ENCODE peak calls at places on chromosomes 2 and 18, in ten cellular contexts. One of them, this sample, is unnamed.
A peak's percentile ranks its signal among the peaks of the same experiment; 100 is the strongest.

GRCh38 chr2:171081649-171082111 is 79.0 kb downstream of the TLK1 start:
- DNase-seq in IMR-90: no peak
- DNase-seq in K562: no peak
- DNase-seq in HCT116: no peak
- DNase-seq in PC-9: no peak
- DNase-seq in neuronal stem cell: no peak
- DNase-seq in neural progenitor cell: peak; percentile 4
- DNase-seq in osteoblast: no peak
- DNase-seq in GM23248: no peak
- DNase-seq in GM23338: no peak
- DNase-seq in this sample: no peak

GRCh38 chr2:8575810-8576423 is 105.9 kb upstream of the ID2 start:
- DNase-seq in IMR-90: no peak
- DNase-seq in K562: no peak
- DNase-seq in HCT116: no peak
- DNase-seq in PC-9: no peak
- DNase-seq in neuronal stem cell: no peak
- DNase-seq in neural progenitor cell: no peak
- DNase-seq in osteoblast: no peak
- DNase-seq in GM23248: no peak
- DNase-seq in GM23338: no peak
- DNase-seq in this sample: no peak

GRCh38 chr2:64396551-64396950 is 57.4 kb upstream of the LGALSL start:
- DNase-seq in IMR-90: no peak
- DNase-seq in K562: no peak
- DNase-seq in HCT116: no peak
- DNase-seq in PC-9: no peak
- DNase-seq in neuronal stem cell: no peak
- DNase-seq in neural progenitor cell: peak; percentile 22
- DNase-seq in osteoblast: no peak
- DNase-seq in GM23248: no peak
- DNase-seq in GM23338: no peak
- DNase-seq in this sample: no peak

GRCh38 chr2:168149431-168149830 is 98.0 kb downstream of the STK39 start:
- DNase-seq in IMR-90: peak; percentile 24
- DNase-seq in K562: no peak
- DNase-seq in HCT116: no peak
- DNase-seq in PC-9: no peak
- DNase-seq in neuronal stem cell: no peak
- DNase-seq in neural progenitor cell: no peak
- DNase-seq in osteoblast: no peak
- DNase-seq in GM23248: no peak
- DNase-seq in GM23338: no peak
- DNase-seq in this sample: no peak

GRCh38 chr18:8800041-8800441 is 94.7 kb downstream of the MTCL1 start:
- DNase-seq in IMR-90: peak; percentile 89
- DNase-seq in K562: no peak
- DNase-seq in HCT116: no peak
- DNase-seq in PC-9: no peak
- DNase-seq in neuronal stem cell: no peak
- DNase-seq in neural progenitor cell: no peak
- DNase-seq in osteoblast: peak; percentile 78
- DNase-seq in GM23248: peak; percentile 91
- DNase-seq in GM23338: peak; percentile 20
- DNase-seq in this sample: no peak

GRCh38 chr2:4995466-4995865 is 696.7 kb upstream of the SOX11 start:
- DNase-seq in IMR-90: no peak
- DNase-seq in K562: no peak
- DNase-seq in HCT116: no peak
- DNase-seq in PC-9: no peak
- DNase-seq in neuronal stem cell: no peak
- DNase-seq in neural progenitor cell: peak; percentile 17
- DNase-seq in osteoblast: no peak
- DNase-seq in GM23248: no peak
- DNase-seq in GM23338: peak; percentile 35
- DNase-seq in this sample: no peak

GRCh38 chr2:220104871-220105351 is 477.5 kb downstream of the SLC4A3 start:
- DNase-seq in IMR-90: peak; percentile 91
- DNase-seq in K562: no peak
- DNase-seq in HCT116: no peak
- DNase-seq in PC-9: peak; percentile 19
- DNase-seq in neuronal stem cell: no peak
- DNase-seq in neural progenitor cell: peak; percentile 49
- DNase-seq in osteoblast: peak; percentile 87
- DNase-seq in GM23248: peak; percentile 94
- DNase-seq in GM23338: peak; percentile 36
- DNase-seq in this sample: no peak

GRCh38 chr2:169933124-169933711 is 106.0 kb downstream of the UBR3 start:
- DNase-seq in IMR-90: peak; percentile 54
- DNase-seq in K562: peak; percentile 65
- DNase-seq in HCT116: peak; percentile 22
- DNase-seq in PC-9: no peak
- DNase-seq in neuronal stem cell: no peak
- DNase-seq in neural progenitor cell: peak; percentile 32
- DNase-seq in osteoblast: peak; percentile 18
- DNase-seq in GM23248: peak; percentile 84
- DNase-seq in GM23338: peak; percentile 61
- DNase-seq in this sample: peak; percentile 45

GRCh38 chr2:113080134-113080533 is 12.4 kb downstream of the IL1F10 start:
- DNase-seq in IMR-90: no peak
- DNase-seq in K562: peak; percentile 63
- DNase-seq in HCT116: peak; percentile 13
- DNase-seq in PC-9: peak; percentile 63
- DNase-seq in neuronal stem cell: peak; percentile 55
- DNase-seq in neural progenitor cell: peak; percentile 71
- DNase-seq in osteoblast: peak; percentile 83
- DNase-seq in GM23248: peak; percentile 75
- DNase-seq in GM23338: peak; percentile 80
- DNase-seq in this sample: peak; percentile 39

GRCh38 chr2:11145350-11145749 is 9.9 kb upstream of the SLC66A3 start:
- DNase-seq in IMR-90: no peak
- DNase-seq in K562: no peak
- DNase-seq in HCT116: no peak
- DNase-seq in PC-9: no peak
- DNase-seq in neuronal stem cell: no peak
- DNase-seq in neural progenitor cell: no peak
- DNase-seq in osteoblast: no peak
- DNase-seq in GM23248: no peak
- DNase-seq in GM23338: no peak
- DNase-seq in this sample: no peak

GRCh38 chr2:181570833-181571661 is 85.9 kb downstream of the CERKL start:
- DNase-seq in IMR-90: peak; percentile 6
- DNase-seq in K562: no peak
- DNase-seq in HCT116: no peak
- DNase-seq in PC-9: no peak
- DNase-seq in neuronal stem cell: no peak
- DNase-seq in neural progenitor cell: no peak
- DNase-seq in osteoblast: peak; percentile 31
- DNase-seq in GM23248: peak; percentile 18
- DNase-seq in GM23338: no peak
- DNase-seq in this sample: no peak

GRCh38 chr2:234502919-234503285 is 6.0 kb upstream of the ARL4C start:
- DNase-seq in IMR-90: no peak
- DNase-seq in K562: no peak
- DNase-seq in HCT116: no peak
- DNase-seq in PC-9: no peak
- DNase-seq in neuronal stem cell: no peak
- DNase-seq in neural progenitor cell: no peak
- DNase-seq in osteoblast: peak; percentile 69
- DNase-seq in GM23248: peak; percentile 48
- DNase-seq in GM23338: no peak
- DNase-seq in this sample: no peak
- H2AFZ ChIP-seq in IMR-90: peak overlapping the region; percentile 70
- H2AFZ ChIP-seq in K562: no peak overlapping the region
- H2AFZ ChIP-seq in HCT116: peak overlapping the region; percentile 90
- H2AFZ ChIP-seq in PC-9: no peak overlapping the region
- H2AFZ ChIP-seq in neuronal stem cell: no peak overlapping the region
- H2AFZ ChIP-seq in neural progenitor cell: no peak overlapping the region
- H2AFZ ChIP-seq in osteoblast: peak overlapping the region; percentile 1
- H2AFZ ChIP-seq in GM23248: no peak overlapping the region
- H2AFZ ChIP-seq in GM23338: no peak overlapping the region
- H2AFZ ChIP-seq in this sample: no peak overlapping the region

GRCh38 chr2:12858786-12859185 is 142.1 kb downstream of the TRIB2 start:
- DNase-seq in IMR-90: no peak
- DNase-seq in K562: no peak
- DNase-seq in HCT116: no peak
- DNase-seq in PC-9: no peak
- DNase-seq in neuronal stem cell: no peak
- DNase-seq in neural progenitor cell: no peak
- DNase-seq in osteoblast: no peak
- DNase-seq in GM23248: peak; percentile 18
- DNase-seq in GM23338: no peak
- DNase-seq in this sample: no peak

GRCh38 chr2:12862541-12862940 is 145.8 kb downstream of the TRIB2 start:
- DNase-seq in IMR-90: no peak
- DNase-seq in K562: no peak
- DNase-seq in HCT116: no peak
- DNase-seq in PC-9: no peak
- DNase-seq in neuronal stem cell: no peak
- DNase-seq in neural progenitor cell: no peak
- DNase-seq in osteoblast: no peak
- DNase-seq in GM23248: no peak
- DNase-seq in GM23338: no peak
- DNase-seq in this sample: no peak

GRCh38 chr2:12857891-12858290 is 141.2 kb downstream of the TRIB2 start:
- DNase-seq in IMR-90: no peak
- DNase-seq in K562: no peak
- DNase-seq in HCT116: no peak
- DNase-seq in PC-9: no peak
- DNase-seq in neuronal stem cell: no peak
- DNase-seq in neural progenitor cell: no peak
- DNase-seq in osteoblast: no peak
- DNase-seq in GM23248: no peak
- DNase-seq in GM23338: no peak
- DNase-seq in this sample: no peak

GRCh38 chr2:12863937-12864336 is 147.2 kb downstream of the TRIB2 start:
- DNase-seq in IMR-90: no peak
- DNase-seq in K562: no peak
- DNase-seq in HCT116: no peak
- DNase-seq in PC-9: no peak
- DNase-seq in neuronal stem cell: no peak
- DNase-seq in neural progenitor cell: no peak
- DNase-seq in osteoblast: no peak
- DNase-seq in GM23248: no peak
- DNase-seq in GM23338: no peak
- DNase-seq in this sample: no peak

GRCh38 chr2:12861344-12861942 is 144.7 kb downstream of the TRIB2 start:
- DNase-seq in IMR-90: peak; percentile 78
- DNase-seq in K562: no peak
- DNase-seq in HCT116: no peak
- DNase-seq in PC-9: no peak
- DNase-seq in neuronal stem cell: no peak
- DNase-seq in neural progenitor cell: no peak
- DNase-seq in osteoblast: no peak
- DNase-seq in GM23248: peak; percentile 88
- DNase-seq in GM23338: no peak
- DNase-seq in this sample: peak; percentile 34
- H2AFZ ChIP-seq in IMR-90: peak overlapping the region; percentile 82
- H2AFZ ChIP-seq in K562: no peak overlapping the region
- H2AFZ ChIP-seq in HCT116: no peak overlapping the region
- H2AFZ ChIP-seq in PC-9: no peak overlapping the region
- H2AFZ ChIP-seq in neuronal stem cell: no peak overlapping the region
- H2AFZ ChIP-seq in neural progenitor cell: no peak overlapping the region
- H2AFZ ChIP-seq in osteoblast: peak overlapping the region; percentile 84
- H2AFZ ChIP-seq in GM23248: peak overlapping the region; percentile 68
- H2AFZ ChIP-seq in GM23338: no peak overlapping the region
- H2AFZ ChIP-seq in this sample: peak overlapping the region; percentile 12

GRCh38 chr2:237487496-237487895 is 445 bp downstream of the MLPH start:
- DNase-seq in IMR-90: no peak
- DNase-seq in K562: no peak
- DNase-seq in HCT116: no peak
- DNase-seq in PC-9: peak; percentile 57
- DNase-seq in neuronal stem cell: no peak
- DNase-seq in neural progenitor cell: no peak
- DNase-seq in osteoblast: peak; percentile 73
- DNase-seq in GM23248: no peak
- DNase-seq in GM23338: no peak
- DNase-seq in this sample: no peak
- H2AFZ ChIP-seq in IMR-90: peak overlapping the region; percentile 93
- H2AFZ ChIP-seq in K562: no peak overlapping the region
- H2AFZ ChIP-seq in HCT116: no peak overlapping the region
- H2AFZ ChIP-seq in PC-9: peak overlapping the region; percentile 84
- H2AFZ ChIP-seq in neuronal stem cell: no peak overlapping the region
- H2AFZ ChIP-seq in neural progenitor cell: peak overlapping the region; percentile 22
- H2AFZ ChIP-seq in osteoblast: peak overlapping the region; percentile 66
- H2AFZ ChIP-seq in GM23248: peak overlapping the region; percentile 80
- H2AFZ ChIP-seq in GM23338: peak overlapping the region; percentile 97
- H2AFZ ChIP-seq in this sample: no peak overlapping the region

GRCh38 chr2:74414475-74414874 is 6.9 kb downstream of the C2orf81 start:
- DNase-seq in IMR-90: no peak
- DNase-seq in K562: no peak
- DNase-seq in HCT116: no peak
- DNase-seq in PC-9: no peak
- DNase-seq in neuronal stem cell: no peak
- DNase-seq in neural progenitor cell: no peak
- DNase-seq in osteoblast: peak; percentile 87
- DNase-seq in GM23248: no peak
- DNase-seq in GM23338: peak; percentile 59
- DNase-seq in this sample: no peak
- H2AFZ ChIP-seq in IMR-90: peak overlapping the region; percentile 86
- H2AFZ ChIP-seq in K562: no peak overlapping the region
- H2AFZ ChIP-seq in HCT116: no peak overlapping the region
- H2AFZ ChIP-seq in PC-9: no peak overlapping the region
- H2AFZ ChIP-seq in neuronal stem cell: no peak overlapping the region
- H2AFZ ChIP-seq in neural progenitor cell: no peak overlapping the region
- H2AFZ ChIP-seq in osteoblast: peak overlapping the region; percentile 90
- H2AFZ ChIP-seq in GM23248: peak overlapping the region; percentile 96
- H2AFZ ChIP-seq in GM23338: peak overlapping the region; percentile 97
- H2AFZ ChIP-seq in this sample: peak overlapping the region; percentile 69

DNA sequence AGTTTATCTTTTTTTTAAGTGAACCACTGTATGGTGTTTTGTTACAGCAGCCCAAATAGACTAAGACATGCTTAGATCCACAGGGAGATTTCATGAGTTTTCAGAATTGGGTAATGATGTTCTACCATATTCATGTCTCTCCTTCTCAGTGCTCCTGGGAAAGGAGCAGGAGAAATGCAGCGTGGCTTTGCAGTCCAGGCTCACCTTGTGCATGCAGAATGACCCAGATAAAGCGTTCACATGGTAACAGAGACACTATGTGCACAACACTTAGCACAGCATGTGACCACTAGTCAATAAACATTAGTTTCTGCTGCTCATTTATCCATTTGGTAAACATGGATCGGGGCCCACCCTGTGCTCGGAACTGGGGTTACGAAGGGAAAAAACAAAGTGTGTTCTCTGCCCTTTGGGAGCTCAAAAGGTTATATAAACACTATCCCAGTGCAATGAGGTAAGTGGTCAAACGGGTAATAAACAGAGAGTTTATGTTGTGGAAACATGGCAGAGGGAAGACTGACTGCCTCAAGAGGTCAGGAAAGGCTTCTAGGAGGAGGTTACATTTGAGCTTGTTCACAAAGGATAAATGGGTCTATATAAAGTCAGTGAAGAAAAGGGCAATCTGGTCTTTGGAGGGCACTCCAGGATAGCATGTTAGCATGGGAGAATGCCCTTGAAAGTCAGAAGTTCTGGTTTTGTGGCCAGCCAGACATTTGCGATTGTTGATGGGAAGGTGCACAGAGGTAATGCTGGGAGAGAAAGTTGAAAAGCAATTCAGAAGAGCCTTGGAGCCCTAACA is 299.2 kb downstream of the TDRD15 start:
- DNase-seq in IMR-90: no peak
- DNase-seq in K562: no peak
- DNase-seq in HCT116: no peak
- DNase-seq in PC-9: no peak
- DNase-seq in neuronal stem cell: no peak
- DNase-seq in neural progenitor cell: no peak
- DNase-seq in osteoblast: no peak
- DNase-seq in GM23248: no peak
- DNase-seq in GM23338: no peak
- DNase-seq in this sample: no peak
- H2AFZ ChIP-seq in IMR-90: no peak overlapping the region
- H2AFZ ChIP-seq in K562: no peak overlapping the region
- H2AFZ ChIP-seq in HCT116: no peak overlapping the region
- H2AFZ ChIP-seq in PC-9: no peak overlapping the region
- H2AFZ ChIP-seq in neuronal stem cell: no peak overlapping the region
- H2AFZ ChIP-seq in neural progenitor cell: no peak overlapping the region
- H2AFZ ChIP-seq in osteoblast: no peak overlapping the region
- H2AFZ ChIP-seq in GM23248: no peak overlapping the region
- H2AFZ ChIP-seq in GM23338: no peak overlapping the region
- H2AFZ ChIP-seq in this sample: no peak overlapping the region